ENCODE peak calls at places on chromosome 14, in eight cellular contexts. W is Kasumi-1, P is NCI-H2171, V is Peyer's patch, L is brain pericyte, E is WTC11, O is LHCN-M2, B is hippocampal formation. I is an unnamed sample.

GRCh38 chr14:77212933-77213656 is 31.5 kb downstream of the TMEM63C start:
- DNase-seq in W (peak; percentile 39), P (peak; percentile 76), V (peak; percentile 20), L (no peak), E (peak; percentile 87), O (no peak), B (no peak), I (peak; percentile 66)

GRCh38 chr14:61524211-61524806 is 171.0 kb upstream of the HIF1A start:
- DNase-seq in W (no peak), P (no peak), V (no peak), L (no peak), E (no peak), O (peak; percentile 95), B (no peak), I (no peak)

GRCh38 chr14:33315721-33316120 is 377.0 kb downstream of the NPAS3 start:
- DNase-seq in W (no peak), P (no peak), V (no peak), L (no peak), E (no peak), O (no peak), B (no peak), I (no peak)

GRCh38 chr14:77882631-77883030 is 82.7 kb downstream of the ADCK1 start:
- DNase-seq in W (no peak), P (peak; percentile 54), V (no peak), L (no peak), E (no peak), O (peak; percentile 52), B (no peak), I (peak; percentile 17)

GRCh38 chr14:49447725-49448124 is 138.5 kb downstream of the RPS29 start:
- DNase-seq in W (no peak), P (no peak), V (no peak), L (no peak), E (no peak), O (no peak), B (no peak), I (no peak)

GRCh38 chr14:68655961-68656360 is 136.9 kb downstream of the ZFP36L1 start:
- DNase-seq in W (no peak), P (no peak), V (no peak), L (no peak), E (no peak), O (no peak), B (no peak), I (no peak)

GRCh38 chr14:20781805-20782204 is 737 bp downstream of the RNASE6 start:
- DNase-seq in W (no peak), P (no peak), V (no peak), L (no peak), E (no peak), O (peak; percentile 1), B (no peak), I (no peak)

GRCh38 chr14:26204954-26205479 is 392.8 kb downstream of the NOVA1 start:
- DNase-seq in W (no peak), P (no peak), V (no peak), L (no peak), E (peak; percentile 74), O (no peak), B (no peak), I (peak; percentile 74)

GRCh38 chr14:66426451-66426850 is 59.7 kb upstream of the CCDC196 start:
- DNase-seq in W (no peak), P (no peak), V (no peak), L (no peak), E (no peak), O (no peak), B (no peak), I (no peak)

GRCh38 chr14:24216345-24216699 is 456 bp upstream of the MDP1 start:
- DNase-seq in W (no peak), P (no peak), V (no peak), L (no peak), E (no peak), O (no peak), B (no peak), I (no peak)

GRCh38 chr14:68775614-68776126 is 17.2 kb downstream of the ZFP36L1 start:
- DNase-seq in W (peak; percentile 23), P (no peak), V (no peak), L (no peak), E (no peak), O (no peak), B (no peak), I (no peak)

GRCh38 chr14:81392976-81393643 is 7.0 kb downstream of the STON2 start:
- DNase-seq in W (no peak), P (no peak), V (no peak), L (no peak), E (no peak), O (no peak), B (no peak), I (no peak)

GRCh38 chr14:80845877-80846276 is 95.7 kb downstream of the CEP128 start:
- DNase-seq in W (no peak), P (no peak), V (no peak), L (no peak), E (no peak), O (no peak), B (no peak), I (no peak)

I was measured in kidney.